ENCODE peak calls at places on chromosomes 6 and 20, in five cellular contexts. M is activated naive CD4-positive, alpha-beta T cell; W is fibroblast of lung; O is GM19239; K is SK-MEL-5. Q is an unnamed sample.

GRCh38 chr6:131823276-131823902 is 15.6 kb downstream of the ENPP1 start:
- DNase-seq in M (no peak), W (no peak), O (no peak), K (no peak), Q (no peak)

GRCh38 chr6:150352321-150353296 is 16.2 kb upstream of the IYD start:
- DNase-seq in W (peak; percentile 66), M (no peak), K (peak; percentile 12), O (no peak), Q (no peak)

GRCh38 chr20:20465259-20465658 is 97.4 kb downstream of the INSM1 start:
- DNase-seq in K (peak; percentile 59), M (no peak), O (no peak), W (no peak), Q (no peak)

GRCh38 chr6:14231546-14232280 is 114.1 kb downstream of the CD83 start:
- DNase-seq in K (no peak), M (no peak), W (no peak), O (no peak), Q (no peak)

GRCh38 chr6:13331516-13332348 is 3.4 kb upstream of the TBC1D7 start:
- DNase-seq in O (no peak), M (no peak), K (peak; percentile 74), W (peak; percentile 56), Q (no peak)

GRCh38 chr6:138692058-138692977 is 81.3 kb upstream of the CCDC28A start:
- DNase-seq in M (peak; percentile 9), W (peak; percentile 63), O (peak; percentile 91), K (peak; percentile 70), Q (no peak)

GRCh38 chr6:22593895-22594294 is 24.5 kb downstream of the HDGFL1 start:
- DNase-seq in K (no peak), M (no peak), O (no peak), W (no peak), Q (no peak)

GRCh38 chr6:57267586-57268293 is 45.6 kb upstream of the RAB23 start:
- DNase-seq in O (no peak), M (no peak), W (peak; percentile 99), K (peak; percentile 80), Q (no peak)

GRCh38 chr6:4853349-4853748 is 77.1 kb downstream of the CDYL start:
- DNase-seq in M (no peak), O (no peak), K (no peak), W (no peak), Q (no peak)

GRCh38 chr20:46004187-46004586 is 4.5 kb upstream of the MMP9 start:
- DNase-seq in O (no peak), W (no peak), K (no peak), M (no peak), Q (no peak)

GRCh38 chr6:37048851-37049734 is 43.6 kb downstream of the FGD2 start:
- DNase-seq in K (no peak), W (peak; percentile 83), M (peak; percentile 30), O (no peak), Q (no peak)

GRCh38 chr6:63964347-63964746 is 328.7 kb downstream of the PHF3 start:
- DNase-seq in M (no peak), K (peak; percentile 7), O (no peak), W (no peak), Q (no peak)

GRCh38 chr6:158939255-158940170 is 60.5 kb downstream of the RSPH3 start:
- DNase-seq in O (no peak), M (no peak), K (no peak), W (no peak), Q (no peak)

GRCh38 chr20:24485981-24486380 is 16.6 kb downstream of the SYNDIG1 start:
- DNase-seq in M (no peak), O (no peak), K (no peak), W (no peak), Q (no peak)

GRCh38 chr6:3260296-3260695 is 1.5 kb downstream of the PSMG4 start:
- DNase-seq in W (no peak), O (no peak), K (no peak), M (no peak), Q (no peak)

GRCh38 chr6:130034815-130035146 is 16.4 kb downstream of the L3MBTL3 start:
- DNase-seq in O (no peak), M (no peak), K (no peak), W (no peak), Q (no peak)

GRCh38 chr20:5557123-5557522 is 193.1 kb upstream of the SHLD1 start:
- DNase-seq in M (no peak), W (peak; percentile 51), K (peak; percentile 77), O (peak; percentile 22), Q (no peak)

GRCh38 chr20:41213150-41213820 is 75.9 kb downstream of the PLCG1 start:
- DNase-seq in M (no peak), K (no peak), O (no peak), W (peak; percentile 35), Q (no peak)

GRCh38 chr6:150289454-150290071 is 79.2 kb upstream of the IYD start:
- DNase-seq in M (no peak), W (no peak), K (no peak), O (no peak), Q (no peak)

GRCh38 chr6:14671261-14671681 is 553.7 kb downstream of the CD83 start:
- DNase-seq in W (peak; percentile 81), K (no peak), O (no peak), M (no peak), Q (no peak)

GRCh38 chr6:130223508-130223907 is 757 bp upstream of the SAMD3 start:
- DNase-seq in O (peak; percentile 24), M (peak; percentile 40), K (no peak), W (no peak), Q (no peak)

GRCh38 chr20:62986257-62986807 is 20.4 kb downstream of the BHLHE23 start:
- DNase-seq in O (no peak), W (no peak), M (no peak), K (no peak), Q (no peak)

GRCh38 chr6:106128981-106129761 is 43.0 kb downstream of the PRDM1 start:
- DNase-seq in O (no peak), W (peak; percentile 76), K (no peak), M (no peak), Q (no peak)

GRCh38 chr20:38673731-38674177 is 50.5 kb upstream of the SLC32A1 start:
- DNase-seq in M (no peak), W (no peak), K (no peak), O (no peak), Q (no peak)

Q was measured in cortex of kidney.